ENCODE peak calls at places on chromosomes 4 and X, in four cellular contexts. S, E, D and H are unnamed samples.

GRCh38 chr4:140756292-140757219 is at the start of gene TBC1D9:
- DNase-seq in S (peak; percentile 68), E (peak; percentile 25), D (no peak), H (peak; percentile 91)

GRCh38 chr4:128571747-128572146 is 237.8 kb upstream of the JADE1 start:
- DNase-seq in S (no peak), E (no peak), D (no peak), H (no peak)

GRCh38 chr4:83772680-83773079 is 236.8 kb downstream of the GPAT3 start:
- DNase-seq in S (no peak), E (no peak), D (no peak), H (no peak)

GRCh38 chr4:110625593-110626292 is 2.9 kb upstream of the PITX2 start:
- DNase-seq in S (no peak), E (no peak), D (no peak), H (no peak)

GRCh38 chr4:139282375-139283075 is 2.5 kb upstream of the MGARP start:
- DNase-seq in S (no peak), E (no peak), D (no peak), H (no peak)

GRCh38 chrX:109740076-109740809 is 7.2 kb upstream of the ACSL4 start:
- DNase-seq in S (peak; percentile 95), E (no peak), D (peak; percentile 11), H (no peak)

GRCh38 chrX:24259544-24260240 is 54.2 kb downstream of the SUPT20HL2 start:
- DNase-seq in S (peak; percentile 56), E (no peak), D (peak; percentile 38), H (no peak)

GRCh38 chr4:182931691-182932297 is 14.6 kb upstream of the DCTD start:
- DNase-seq in S (no peak), E (no peak), D (no peak), H (no peak)

GRCh38 chr4:154732669-154733068 is 11.1 kb upstream of the LRAT start:
- DNase-seq in S (no peak), E (no peak), D (no peak), H (no peak)

GRCh38 chrX:137771537-137771936 is 205.6 kb downstream of the ZIC3 start:
- DNase-seq in S (no peak), E (no peak), D (no peak), H (no peak)

GRCh38 chrX:107710617-107711391 is 64.8 kb downstream of the TSC22D3 start:
- DNase-seq in S (peak; percentile 43), E (peak; percentile 87), D (peak; percentile 69), H (no peak)

GRCh38 chr4:71472946-71473345 is 134.1 kb downstream of the SLC4A4 start:
- DNase-seq in S (no peak), E (no peak), D (no peak), H (no peak)

GRCh38 chrX:42195506-42195905 is 272.2 kb upstream of the CASK start:
- DNase-seq in S (no peak), E (no peak), D (no peak), H (no peak)

GRCh38 chr4:173317003-173317402 is 17.2 kb downstream of the HMGB2 start:
- DNase-seq in S (peak; percentile 21), E (no peak), D (peak; percentile 29), H (no peak)

GRCh38 chrX:111270339-111270738 is at the start of gene CAPN6:
- DNase-seq in S (no peak), E (no peak), D (no peak), H (peak; percentile 43)

GRCh38 chr4:136637071-136637777 is 895.1 kb downstream of the PCDH18 start:
- DNase-seq in S (peak; percentile 28), E (no peak), D (peak; percentile 3), H (peak; percentile 25)

GRCh38 chr4:145507636-145508035 is 26.0 kb downstream of the SMAD1 start:
- DNase-seq in S (peak; percentile 21), E (no peak), D (no peak), H (no peak)
- TF ChIP-seq GABPA in S (peak; percentile 18), E (no peak), D (no peak), H (no peak)

GRCh38 chrX:285076-285677 is 4.0 kb downstream of the PLCXD1 start:
- DNase-seq in S (no peak), E (no peak), D (no peak), H (no peak)

GRCh38 chrX:290476-291166 is 9.4 kb downstream of the PLCXD1 start:
- DNase-seq in S (no peak), E (no peak), D (no peak), H (no peak)

GRCh38 chrX:287670-288069 is 6.5 kb downstream of the PLCXD1 start:
- DNase-seq in S (no peak), E (no peak), D (no peak), H (no peak)

GRCh38 chrX:291411-291901 is 10.3 kb downstream of the PLCXD1 start:
- DNase-seq in S (no peak), E (no peak), D (no peak), H (no peak)

GRCh38 chrX:288561-288991 is 7.4 kb downstream of the PLCXD1 start:
- DNase-seq in S (no peak), E (no peak), D (no peak), H (no peak)
- TF ChIP-seq KDM1A in S (no peak), E (no peak), D (no peak), H (no peak)

DNA sequence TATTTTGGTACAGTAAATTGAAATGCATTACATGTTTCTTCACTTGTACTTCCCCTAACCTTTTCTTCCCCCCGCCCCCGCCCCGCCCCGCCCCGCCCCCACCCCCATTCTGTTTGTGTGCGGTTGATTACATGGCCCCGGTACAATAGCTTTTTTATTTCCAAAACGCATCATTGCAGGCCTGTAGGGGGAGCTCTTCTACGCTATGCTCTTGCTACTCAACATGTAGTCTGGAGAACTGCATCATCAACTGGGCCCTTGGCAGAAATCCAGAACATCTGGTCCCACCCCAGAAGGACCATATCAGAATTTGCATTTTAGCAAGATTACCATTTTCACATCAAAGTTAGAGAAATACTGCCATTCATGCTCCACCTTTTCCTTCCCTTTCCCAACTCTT is 333.3 kb upstream of the DDX53 start:
- DNase-seq in S (peak; percentile 12), E (no peak), D (peak; percentile 7), H (no peak)
- TF ChIP-seq GABPA in S (no peak), E (no peak), D (no peak), H (no peak)

DNA sequence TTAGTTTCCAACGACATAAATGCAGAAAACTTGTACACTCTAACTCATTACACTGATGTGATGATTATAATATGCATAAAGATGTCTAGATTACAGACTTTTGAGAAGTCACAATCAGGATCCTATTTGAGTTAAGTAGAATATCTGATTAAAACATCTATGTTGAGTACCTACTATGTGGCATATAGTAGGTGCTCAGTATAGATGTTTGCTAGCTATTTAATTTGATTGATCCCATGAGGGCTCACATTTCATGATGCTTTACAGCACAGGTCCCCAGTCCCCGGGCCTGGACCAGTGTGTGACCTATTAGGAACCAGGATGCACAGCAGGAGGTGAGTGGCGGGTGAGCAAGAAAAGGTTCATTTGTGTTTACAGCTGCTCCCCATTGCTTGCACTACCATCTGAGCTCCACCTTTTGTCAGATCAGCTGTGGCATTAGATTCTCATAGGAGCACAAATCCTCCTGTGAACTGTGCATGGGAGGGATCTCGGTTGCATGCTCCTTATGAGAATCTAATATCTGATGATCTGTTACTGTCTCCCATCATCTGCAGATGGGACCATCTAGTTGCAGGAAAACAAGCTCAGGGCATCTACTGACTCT is 33.0 kb upstream of the CXCL8 start:
- DNase-seq in S (no peak), E (no peak), D (no peak), H (no peak)
- TF ChIP-seq KDM1A in S (no peak), E (no peak), D (no peak), H (no peak)

GRCh38 chr4:9894604-9895361 is 113.3 kb downstream of the DRD5 start:
- DNase-seq in S (no peak), E (no peak), D (no peak), H (no peak)
- TF ChIP-seq GABPA in S (no peak), E (no peak), D (no peak), H (no peak)

GRCh38 chr4:158255727-158256324 is 45.5 kb downstream of the TMEM144 start:
- DNase-seq in S (peak; percentile 61), E (no peak), D (peak; percentile 42), H (no peak)
- TF ChIP-seq KDM1A in S (no peak), E (no peak), D (no peak), H (no peak)